ENCODE peak calls at places on chromosomes 2 and 18, in six cellular contexts. G is IMR-90, F is SK-N-SH, B is mammary epithelial cell, D is keratinocyte, T is H9. V is an unnamed sample.

GRCh38 chr2:44748-45341 is 1.5 kb downstream of the FAM110C start:
- DNase-seq in G (no peak), F (no peak), B (peak), D (no peak), T (peak), V (no peak)

GRCh38 chr2:233912799-233913423 is 4.3 kb upstream of the TRPM8 start:
- DNase-seq in G (peak), F (no peak), B (peak), D (no peak), T (peak), V (peak)

GRCh38 chr2:134599236-134599635 is 119.6 kb downstream of the TMEM163 start:
- DNase-seq in G (no peak), F (no peak), B (no peak), D (no peak), T (no peak), V (no peak)

GRCh38 chr2:135299656-135300244 is 231.3 kb downstream of the ZRANB3 start:
- DNase-seq in G (peak), F (no peak), B (peak), D (no peak), T (no peak), V (no peak)

GRCh38 chr2:207683879-207684627 is 27.4 kb upstream of the CCNYL1 start:
- DNase-seq in G (peak), F (no peak), B (peak), D (no peak), T (no peak), V (no peak)

GRCh38 chr18:62881509-62882016 is 166.2 kb downstream of the PHLPP1 start:
- DNase-seq in G (peak), F (no peak), B (peak), D (no peak), T (no peak), V (no peak)

GRCh38 chr18:57737661-57738060 is 65.5 kb downstream of the ATP8B1 start:
- DNase-seq in G (peak), F (no peak), B (peak), D (no peak), T (no peak), V (no peak)

GRCh38 chr18:45771587-45771986 is 47.6 kb downstream of the SLC14A1 start:
- DNase-seq in G (peak), F (no peak), B (no peak), D (no peak), T (no peak), V (no peak)

GRCh38 chr2:235066895-235067294 is 115.1 kb downstream of the SH3BP4 start:
- DNase-seq in G (no peak), F (no peak), B (no peak), D (no peak), T (no peak), V (no peak)

GRCh38 chr2:36352024-36352398 is 3.6 kb upstream of the CRIM1 start:
- DNase-seq in G (peak), F (peak), B (no peak), D (no peak), T (peak), V (peak)

GRCh38 chr2:109727929-109728447 is 66.1 kb upstream of the RGPD5 start:
- DNase-seq in G (no peak), F (no peak), B (no peak), D (no peak), T (no peak), V (no peak)

GRCh38 chr18:8685141-8685913 is 20.0 kb upstream of the MTCL1 start:
- DNase-seq in G (peak), F (no peak), B (peak), D (peak), T (no peak), V (no peak)

GRCh38 chr18:78160961-78161656 is 818.5 kb upstream of the SALL3 start:
- DNase-seq in G (no peak), F (no peak), B (no peak), D (no peak), T (no peak), V (no peak)

GRCh38 chr2:42792583-42793313 is at the start of gene HAAO:
- DNase-seq in G (no peak), F (peak), B (no peak), D (no peak), T (peak), V (no peak)

GRCh38 chr2:69291004-69291650 is 95.9 kb downstream of the GFPT1 start:
- DNase-seq in G (peak), F (no peak), B (no peak), D (no peak), T (no peak), V (no peak)

GRCh38 chr18:39571511-39571910 is 2005.9 kb upstream of the CELF4 start:
- DNase-seq in G (peak), F (peak), B (no peak), D (no peak), T (no peak), V (no peak)

GRCh38 chr2:69628325-69629038 is 15.1 kb downstream of the AAK1 start:
- DNase-seq in G (no peak), F (no peak), B (no peak), D (no peak), T (no peak), V (no peak)

GRCh38 chr2:96964221-96964905 is 22.0 kb downstream of the FAM178B start:
- DNase-seq in G (no peak), F (no peak), B (no peak), D (no peak), T (no peak), V (no peak)

GRCh38 chr18:55552498-55553189 is 35.3 kb downstream of the TCF4 start:
- DNase-seq in G (peak), F (no peak), B (no peak), D (no peak), T (no peak), V (no peak)

GRCh38 chr18:50428531-50429206 is 53.8 kb downstream of the SKA1 start:
- DNase-seq in G (no peak), F (peak), B (no peak), D (no peak), T (no peak), V (no peak)

GRCh38 chr2:135667045-135667444 is 74.6 kb upstream of the UBXN4 start:
- DNase-seq in G (peak), F (no peak), B (no peak), D (no peak), T (no peak), V (no peak)

GRCh38 chr2:11797846-11798245 is 51.4 kb downstream of the LPIN1 start:
- DNase-seq in G (no peak), F (no peak), B (no peak), D (no peak), T (no peak), V (no peak)

GRCh38 chr2:21643180-21643579 is 519.4 kb downstream of the TDRD15 start:
- DNase-seq in G (peak), F (no peak), B (no peak), D (no peak), T (no peak), V (no peak)

GRCh38 chr2:128610496-128610895 is 291.8 kb upstream of the HS6ST1 start:
- DNase-seq in G (no peak), F (no peak), B (no peak), D (no peak), T (no peak), V (no peak)
- TF ChIP-seq CTCF in G (no peak), F (no peak), B (no peak), D (no peak), T (no peak), V (no peak)

GRCh38 chr2:63840081-63840784 is 1.5 kb upstream of the UGP2 start:
- DNase-seq in G (no peak), F (peak), B (no peak), D (no peak), T (no peak), V (peak)

GRCh38 chr2:63840785-63841253 is 877 bp upstream of the UGP2 start:
- DNase-seq in G (peak), F (peak), B (peak), D (peak), T (peak), V (peak)

GRCh38 chr2:63841254-63842022 is at the start of gene UGP2:
- DNase-seq in G (peak), F (peak), B (peak), D (peak), T (peak), V (peak)

GRCh38 chr2:63834401-63834800 is 7.3 kb upstream of the UGP2 start:
- DNase-seq in G (no peak), F (peak), B (no peak), D (no peak), T (no peak), V (no peak)

DNA sequence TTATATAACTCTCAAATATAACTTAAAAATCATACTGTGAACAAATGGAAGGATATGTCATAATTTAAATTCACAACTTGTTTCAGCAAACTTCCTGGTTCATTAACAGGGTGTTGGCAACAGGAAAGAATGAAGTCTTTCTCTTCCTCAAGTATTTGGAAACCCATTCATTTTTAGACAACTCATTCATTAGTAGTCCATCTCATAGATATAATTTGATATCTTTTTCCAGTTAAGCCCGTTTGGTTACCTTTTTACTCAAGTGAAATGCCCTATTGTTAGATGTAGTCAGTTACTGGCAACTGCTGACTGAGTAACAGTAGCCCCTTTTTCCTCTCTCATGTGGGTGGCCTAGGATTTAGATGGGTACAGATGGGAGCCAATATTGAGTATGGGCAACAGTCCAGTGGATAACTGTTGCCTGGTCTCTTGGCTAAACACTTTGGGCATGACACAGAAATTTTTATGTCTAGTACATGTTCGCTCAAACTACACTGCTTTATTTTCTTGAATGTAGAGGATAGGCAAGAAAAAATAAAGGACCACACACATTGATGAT is 4.6 kb upstream of the UGP2 start:
- DNase-seq in G (no peak), F (no peak), B (peak), D (no peak), T (no peak), V (no peak)
- H3K4me2 ChIP-seq in G (no peak), F (no peak), B (no peak), D (no peak), T (no peak), V (no peak)

GRCh38 chr2:231877533-231878456 is 48.4 kb downstream of the NPPC start:
- DNase-seq in G (peak), F (no peak), B (peak), D (peak), T (no peak), V (no peak)

GRCh38 chr2:231884438-231885140 is 41.6 kb downstream of the NPPC start:
- DNase-seq in G (no peak), F (no peak), B (no peak), D (no peak), T (no peak), V (no peak)

GRCh38 chr2:231887756-231888155 is 38.4 kb downstream of the NPPC start:
- DNase-seq in G (no peak), F (no peak), B (no peak), D (no peak), T (no peak), V (no peak)

GRCh38 chr2:231886071-231886681 is 40.0 kb downstream of the NPPC start:
- DNase-seq in G (no peak), F (no peak), B (no peak), D (no peak), T (no peak), V (no peak)

DNA sequence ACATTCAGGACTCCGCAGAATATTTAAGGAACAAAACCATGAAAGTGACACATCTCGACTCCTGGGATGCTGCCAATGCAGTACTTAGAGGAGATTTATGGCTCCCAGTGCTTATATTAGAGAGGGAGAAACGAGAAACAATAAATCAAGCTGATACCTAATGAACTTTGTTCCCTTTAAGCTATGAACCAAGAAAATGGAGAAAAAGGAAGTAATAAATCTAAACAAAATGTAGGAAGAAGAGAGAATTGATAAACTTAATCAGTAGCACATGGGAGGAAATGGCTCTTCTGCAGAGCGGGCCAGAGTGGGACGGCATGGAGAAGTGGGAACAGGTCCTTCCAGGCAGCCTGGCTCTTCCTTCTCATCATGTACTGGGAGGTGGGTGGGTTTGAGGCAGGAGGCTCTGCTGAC is 42.7 kb downstream of the NPPC start:
- DNase-seq in G (no peak), F (no peak), B (no peak), D (no peak), T (no peak), V (no peak)
- H3K27ac ChIP-seq in G (no peak), F (no peak), B (no peak), D (no peak), T (no peak), V (no peak)

GRCh38 chr2:2698182-2699116 is 367.4 kb upstream of the MYT1L start:
- DNase-seq in G (no peak), F (peak), B (no peak), D (no peak), T (no peak), V (peak)
- TF ChIP-seq CTCF in G (no peak), F (no peak), B (no peak), D (peak), T (peak), V (peak)

DNA sequence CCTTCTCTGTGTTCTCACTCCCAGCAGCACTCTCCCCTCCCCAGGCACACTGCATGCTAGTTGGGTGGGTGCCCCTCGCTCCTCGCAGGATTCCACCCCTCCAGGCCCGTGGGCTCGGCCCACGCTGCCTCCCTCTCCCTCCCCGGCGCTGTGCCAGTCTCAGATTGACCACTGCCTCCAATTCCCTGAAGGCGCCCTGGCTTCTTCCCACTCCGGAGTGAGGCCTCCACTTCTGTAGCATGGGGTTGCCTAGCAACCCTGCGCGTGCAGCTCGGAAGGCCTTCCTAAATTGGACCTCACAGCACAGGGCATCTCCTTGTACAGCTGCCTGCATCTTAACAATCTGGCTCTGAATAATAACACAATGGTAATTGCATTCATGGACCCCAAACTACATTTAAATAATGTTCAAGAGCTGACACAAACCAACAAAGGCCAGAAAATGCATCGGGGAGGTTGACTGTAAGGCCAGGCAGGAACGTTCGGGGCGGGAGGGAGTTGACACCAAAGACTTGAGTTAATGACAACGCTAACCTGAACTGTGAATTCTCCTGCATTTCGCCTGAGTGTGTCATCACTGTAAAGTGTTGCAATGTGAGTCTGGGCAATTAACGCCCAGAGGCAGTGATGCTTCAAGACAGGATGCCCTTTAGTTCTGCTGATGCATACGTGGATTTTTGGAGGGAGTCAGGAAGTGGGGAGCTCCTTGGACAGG is 222.9 kb downstream of the ZBTB7C start:
- DNase-seq in G (no peak), F (peak), B (peak), D (peak), T (peak), V (no peak)
- H3K4me2 ChIP-seq in G (no peak), F (no peak), B (peak), D (no peak), T (no peak), V (no peak)

V was measured in OCI-LY7.